ENCODE peak calls at places on chromosomes 16 and 17, in four cellular contexts. One of them, this sample, is unnamed.

GRCh38 chr17:49523706-49524472 is 28.8 kb downstream of the NGFR start:
- DNase-seq in DMS 273 treated with DMSO at 0.1 percent for 48 hours: peak
- DNase-seq in DMS79: no peak
- DNase-seq in activated CD8-positive, alpha-beta T cell treated with anti-CD3 and anti-CD28 coated beads, Interleukin-2, amount 10 ng/mL, durations not matched to agents 7 days and 5 days: peak
- DNase-seq in this sample: peak

GRCh38 chr16:19601083-19601976 is 45.8 kb downstream of the VPS35L start:
- DNase-seq in DMS 273 treated with DMSO at 0.1 percent for 48 hours: no peak
- DNase-seq in DMS79: no peak
- DNase-seq in activated CD8-positive, alpha-beta T cell treated with anti-CD3 and anti-CD28 coated beads, Interleukin-2, amount 10 ng/mL, durations not matched to agents 7 days and 5 days: peak
- DNase-seq in this sample: peak

GRCh38 chr17:48127371-48128051 is 19.9 kb downstream of the SNX11 start:
- DNase-seq in DMS 273 treated with DMSO at 0.1 percent for 48 hours: peak
- DNase-seq in DMS79: peak
- DNase-seq in activated CD8-positive, alpha-beta T cell treated with anti-CD3 and anti-CD28 coated beads, Interleukin-2, amount 10 ng/mL, durations not matched to agents 7 days and 5 days: no peak
- DNase-seq in this sample: no peak

GRCh38 chr17:57391076-57391825 is 134.9 kb downstream of the MSI2 start:
- DNase-seq in DMS 273 treated with DMSO at 0.1 percent for 48 hours: peak
- DNase-seq in DMS79: no peak
- DNase-seq in activated CD8-positive, alpha-beta T cell treated with anti-CD3 and anti-CD28 coated beads, Interleukin-2, amount 10 ng/mL, durations not matched to agents 7 days and 5 days: no peak
- DNase-seq in this sample: no peak

GRCh38 chr16:89898201-89898967 is 20.3 kb upstream of the MC1R start:
- DNase-seq in DMS 273 treated with DMSO at 0.1 percent for 48 hours: no peak
- DNase-seq in DMS79: no peak
- DNase-seq in activated CD8-positive, alpha-beta T cell treated with anti-CD3 and anti-CD28 coated beads, Interleukin-2, amount 10 ng/mL, durations not matched to agents 7 days and 5 days: no peak
- DNase-seq in this sample: no peak

GRCh38 chr16:66832661-66833305 is 2.0 kb upstream of the NAE1 start:
- DNase-seq in DMS 273 treated with DMSO at 0.1 percent for 48 hours: no peak
- DNase-seq in DMS79: no peak
- DNase-seq in activated CD8-positive, alpha-beta T cell treated with anti-CD3 and anti-CD28 coated beads, Interleukin-2, amount 10 ng/mL, durations not matched to agents 7 days and 5 days: no peak
- DNase-seq in this sample: no peak

GRCh38 chr17:907725-908124 is 71.9 kb downstream of the NXN start:
- DNase-seq in DMS 273 treated with DMSO at 0.1 percent for 48 hours: no peak
- DNase-seq in DMS79: no peak
- DNase-seq in activated CD8-positive, alpha-beta T cell treated with anti-CD3 and anti-CD28 coated beads, Interleukin-2, amount 10 ng/mL, durations not matched to agents 7 days and 5 days: no peak
- DNase-seq in this sample: no peak

GRCh38 chr17:42362245-42362961 is 25.8 kb downstream of the STAT3 start:
- DNase-seq in DMS 273 treated with DMSO at 0.1 percent for 48 hours: no peak
- DNase-seq in DMS79: peak
- DNase-seq in activated CD8-positive, alpha-beta T cell treated with anti-CD3 and anti-CD28 coated beads, Interleukin-2, amount 10 ng/mL, durations not matched to agents 7 days and 5 days: no peak
- DNase-seq in this sample: no peak

GRCh38 chr16:78607465-78607864 is 508.0 kb downstream of the WWOX start:
- DNase-seq in DMS 273 treated with DMSO at 0.1 percent for 48 hours: no peak
- DNase-seq in DMS79: no peak
- DNase-seq in activated CD8-positive, alpha-beta T cell treated with anti-CD3 and anti-CD28 coated beads, Interleukin-2, amount 10 ng/mL, durations not matched to agents 7 days and 5 days: no peak
- DNase-seq in this sample: peak

GRCh38 chr17:44216173-44216572 is 3.3 kb downstream of the UBTF start:
- DNase-seq in DMS 273 treated with DMSO at 0.1 percent for 48 hours: no peak
- DNase-seq in DMS79: no peak
- DNase-seq in activated CD8-positive, alpha-beta T cell treated with anti-CD3 and anti-CD28 coated beads, Interleukin-2, amount 10 ng/mL, durations not matched to agents 7 days and 5 days: peak
- DNase-seq in this sample: no peak

GRCh38 chr17:39704821-39705551 is 5.1 kb downstream of the ERBB2 start:
- DNase-seq in DMS 273 treated with DMSO at 0.1 percent for 48 hours: no peak
- DNase-seq in DMS79: no peak
- DNase-seq in activated CD8-positive, alpha-beta T cell treated with anti-CD3 and anti-CD28 coated beads, Interleukin-2, amount 10 ng/mL, durations not matched to agents 7 days and 5 days: no peak
- DNase-seq in this sample: no peak